ENCODE peak calls at places on chromosomes 16 and 17, in five cellular contexts. U is astrocyte of the spinal cord, W is naive B cell, P is HuH-7, Q is cardiac fibroblast. G is an unnamed sample.

GRCh38 chr16:19929062-19929511 is 44.4 kb upstream of the GPRC5B start:
- DNase-seq in U (no peak), Q (no peak), P (no peak), W (no peak), G (no peak)

GRCh38 chr16:4176794-4177438 is 60.7 kb upstream of the ADCY9 start:
- DNase-seq in U (peak; percentile 26), W (no peak), P (no peak), Q (peak; percentile 22), G (no peak)

GRCh38 chr17:49371178-49371834 is 9.3 kb upstream of the ZNF652 start:
- DNase-seq in U (no peak), Q (no peak), W (no peak), P (no peak), G (no peak)

GRCh38 chr16:84788968-84789371 is 30.8 kb upstream of the CRISPLD2 start:
- DNase-seq in U (no peak), Q (no peak), W (no peak), P (no peak), G (no peak)

GRCh38 chr17:60926466-60927183 is 249.0 kb downstream of the BCAS3 start:
- DNase-seq in P (no peak), Q (no peak), W (no peak), U (no peak), G (no peak)

GRCh38 chr16:1964046-1964505 is 550 bp downstream of the RPS2 start:
- DNase-seq in Q (no peak), U (no peak), P (no peak), W (no peak), G (peak; percentile 57)

GRCh38 chr16:52095466-52095865 is 451.5 kb downstream of the TOX3 start:
- DNase-seq in W (no peak), Q (no peak), P (no peak), U (no peak), G (no peak)

GRCh38 chr16:9363520-9363919 is 272.1 kb downstream of the HAPSTR1 start:
- DNase-seq in U (no peak), Q (no peak), P (no peak), W (no peak), G (no peak)

GRCh38 chr16:8634991-8635736 is 13.7 kb downstream of the METTL22 start:
- DNase-seq in U (peak; percentile 46), W (no peak), P (peak; percentile 41), Q (peak; percentile 45), G (no peak)

GRCh38 chr17:27756467-27757371 is 43.6 kb downstream of the NOS2 start:
- DNase-seq in W (peak; percentile 20), Q (peak; percentile 64), U (peak; percentile 30), P (no peak), G (peak; percentile 35)

GRCh38 chr17:13575466-13575865 is 26.3 kb downstream of the HS3ST3A1 start:
- DNase-seq in Q (no peak), P (no peak), U (no peak), W (no peak), G (no peak)

GRCh38 chr16:89360760-89361435 is 129.5 kb downstream of the ANKRD11 start:
- DNase-seq in Q (no peak), P (no peak), U (no peak), W (peak; percentile 78), G (peak; percentile 82)

GRCh38 chr17:33262724-33263123 is 30.4 kb downstream of the ASIC2 start:
- DNase-seq in Q (no peak), P (no peak), U (no peak), W (no peak), G (no peak)

GRCh38 chr16:73047536-73048291 is at the start of gene ZFHX3:
- DNase-seq in Q (peak; percentile 71), P (no peak), U (peak; percentile 70), W (peak; percentile 76), G (no peak)

GRCh38 chr16:81018496-81018895 is 11.5 kb downstream of the CENPN start:
- DNase-seq in W (no peak), U (no peak), P (no peak), Q (no peak), G (no peak)

GRCh38 chr16:57807968-57808528 is 5.8 kb upstream of the KIFC3 start:
- DNase-seq in W (no peak), Q (peak; percentile 89), U (peak; percentile 87), P (peak; percentile 64), G (peak; percentile 38)

GRCh38 chr16:85056211-85056748 is 28.7 kb downstream of the KIAA0513 start:
- DNase-seq in Q (peak; percentile 51), P (peak; percentile 46), W (no peak), U (no peak), G (no peak)

G was measured in CD4-positive, alpha-beta memory T cell.